ENCODE peak calls at places on chromosomes 4 and X, in eight cellular contexts. O, C, M, H, A, E, T and D are unnamed samples. For H3K36me3, the result is how much of the 10 kb centered on the place peaks cover.

GRCh38 chrX:129738466-129739308 is at the start of gene XPNPEP2:
- DNase-seq in O (peak), C (no peak), M (no peak), H (no peak), A (no peak), E (peak), T (no peak), D (peak)

GRCh38 chr4:153533387-153533786 is 67.2 kb downstream of the TMEM131L start:
- DNase-seq in O (no peak), C (no peak), M (no peak), H (no peak), A (no peak), E (no peak), T (no peak), D (no peak)

GRCh38 chr4:8038083-8038482 is 98.4 kb upstream of the AFAP1 start:
- DNase-seq in O (no peak), C (no peak), M (no peak), H (no peak), A (no peak), E (no peak), T (no peak), D (no peak)

GRCh38 chrX:130829526-130830515 is 73.2 kb downstream of the ENOX2 start:
- DNase-seq in O (no peak), C (no peak), M (no peak), H (no peak), A (no peak), E (no peak), T (no peak), D (no peak)

GRCh38 chr4:185307136-185307950 is 88.4 kb downstream of the LRP2BP start:
- DNase-seq in O (no peak), C (peak), M (no peak), H (no peak), A (no peak), E (no peak), T (no peak), D (no peak)

GRCh38 chr4:41009411-41009810 is 204.9 kb downstream of the APBB2 start:
- DNase-seq in O (no peak), C (no peak), M (peak), H (no peak), A (no peak), E (no peak), T (no peak), D (no peak)

GRCh38 chr4:168831585-168831918 is 178.5 kb downstream of the CBR4 start:
- DNase-seq in O (no peak), C (no peak), M (no peak), H (no peak), A (no peak), E (no peak), T (no peak), D (no peak)

GRCh38 chr4:47741200-47741599 is 96.7 kb downstream of the CORIN start:
- DNase-seq in O (no peak), C (no peak), M (no peak), H (no peak), A (no peak), E (no peak), T (no peak), D (no peak)

GRCh38 chr4:184286346-184286745 is 68.7 kb upstream of the ENPP6 start:
- DNase-seq in O (no peak), C (no peak), M (no peak), H (no peak), A (no peak), E (peak), T (no peak), D (no peak)

GRCh38 chr4:185412412-185412811 is 13.4 kb downstream of the UFSP2 start:
- DNase-seq in O (no peak), C (no peak), M (peak), H (no peak), A (no peak), E (no peak), T (no peak), D (no peak)

GRCh38 chr4:149534779-149535178 is 280.9 kb downstream of the IQCM start:
- DNase-seq in O (no peak), C (no peak), M (no peak), H (no peak), A (no peak), E (no peak), T (no peak), D (no peak)

GRCh38 chrX:40154853-40155616 is 57.3 kb upstream of the BCOR start:
- DNase-seq in O (peak), C (no peak), M (peak), H (peak), A (no peak), E (peak), T (peak), D (peak)

GRCh38 chr4:52718123-52718522 is 33.1 kb downstream of the ERVMER34-1 start:
- DNase-seq in O (no peak), C (no peak), M (peak), H (no peak), A (no peak), E (no peak), T (no peak), D (no peak)

GRCh38 chrX:39633293-39633692 is 464.5 kb downstream of the BCOR start:
- DNase-seq in O (no peak), C (no peak), M (no peak), H (no peak), A (no peak), E (no peak), T (no peak), D (no peak)

GRCh38 chr4:189162888-189163287 is 777.8 kb upstream of the FRG1 start:
- DNase-seq in O (no peak), C (no peak), M (no peak), H (no peak), A (no peak), E (no peak), T (no peak), D (no peak)

GRCh38 chr4:153197301-153197700 is 6.9 kb upstream of the TRIM2 start:
- DNase-seq in O (peak), C (no peak), M (no peak), H (no peak), A (no peak), E (no peak), T (no peak), D (no peak)

GRCh38 chr4:95106408-95106928 is 348.7 kb downstream of the BMPR1B start:
- DNase-seq in O (no peak), C (no peak), M (no peak), H (no peak), A (no peak), E (no peak), T (no peak), D (no peak)

GRCh38 chr4:42361475-42361874 is 35.8 kb upstream of the SHISA3 start:
- DNase-seq in O (no peak), C (no peak), M (no peak), H (no peak), A (no peak), E (no peak), T (no peak), D (no peak)

GRCh38 chr4:53531695-53532224 is 59.5 kb downstream of the LNX1 start:
- DNase-seq in O (no peak), C (no peak), M (no peak), H (no peak), A (no peak), E (no peak), T (no peak), D (no peak)

GRCh38 chr4:70765368-70765767 is 43.6 kb downstream of the RUFY3 start:
- DNase-seq in O (no peak), C (no peak), M (no peak), H (no peak), A (no peak), E (no peak), T (no peak), D (no peak)

GRCh38 chrX:9700555-9700954 is 65.1 kb downstream of the GPR143 start:
- DNase-seq in O (no peak), C (no peak), M (no peak), H (no peak), A (no peak), E (no peak), T (no peak), D (no peak)

GRCh38 chrX:23634181-23634580 is 33.1 kb upstream of the PRDX4 start:
- DNase-seq in O (no peak), C (no peak), M (peak), H (no peak), A (no peak), E (no peak), T (no peak), D (no peak)

GRCh38 chrX:140346711-140347110 is 158.2 kb downstream of the SOX3 start:
- DNase-seq in O (no peak), C (no peak), M (no peak), H (no peak), A (no peak), E (no peak), T (no peak), D (no peak)

GRCh38 chrX:140165849-140166248 is 200.5 kb upstream of the CXorf66 start:
- DNase-seq in O (no peak), C (no peak), M (no peak), H (no peak), A (no peak), E (no peak), T (no peak), D (no peak)

GRCh38 chr4:33184684-33185083 is 2464.5 kb downstream of the PCDH7 start:
- DNase-seq in O (no peak), C (peak), M (no peak), H (no peak), A (no peak), E (no peak), T (no peak), D (no peak)

GRCh38 chr4:173211838-173212237 is 43.2 kb downstream of the GALNT7 start:
- DNase-seq in O (no peak), C (no peak), M (peak), H (no peak), A (no peak), E (no peak), T (no peak), D (no peak)

GRCh38 chr4:118918388-118918787 is 29.7 kb downstream of the SYNPO2 start:
- DNase-seq in O (no peak), C (no peak), M (peak), H (no peak), A (no peak), E (no peak), T (no peak), D (no peak)

GRCh38 chr4:52643190-52643589 is 15.9 kb downstream of the USP46 start:
- DNase-seq in O (no peak), C (no peak), M (no peak), H (no peak), A (no peak), E (no peak), T (no peak), D (no peak)

GRCh38 chrX:97673135-97673534 is 789.4 kb downstream of the RPA4 start:
- DNase-seq in O (no peak), C (no peak), M (no peak), H (no peak), A (no peak), E (no peak), T (no peak), D (no peak)

GRCh38 chrX:10198254-10198653 is 41.5 kb downstream of the CLCN4 start:
- DNase-seq in O (no peak), C (no peak), M (no peak), H (no peak), A (no peak), E (no peak), T (no peak), D (no peak)

GRCh38 chrX:20253232-20253543 is 13.5 kb downstream of the RPS6KA3 start:
- DNase-seq in O (no peak), C (no peak), M (peak), H (no peak), A (no peak), E (no peak), T (no peak), D (no peak)

GRCh38 chr4:189124149-189124758 is 816.4 kb upstream of the FRG1 start:
- DNase-seq in O (no peak), C (no peak), M (no peak), H (no peak), A (no peak), E (no peak), T (peak), D (no peak)

GRCh38 chr4:156766846-156767245 is 204.8 kb downstream of the PDGFC start:
- DNase-seq in O (no peak), C (no peak), M (no peak), H (no peak), A (no peak), E (no peak), T (no peak), D (no peak)

GRCh38 chr4:20984011-20984836 is 284.0 kb downstream of the PACRGL start:
- DNase-seq in O (peak), C (no peak), M (peak), H (no peak), A (no peak), E (no peak), T (no peak), D (peak)

GRCh38 chr4:164683040-164683439 is 70.9 kb upstream of the SMIM31 start:
- DNase-seq in O (no peak), C (no peak), M (no peak), H (no peak), A (no peak), E (no peak), T (no peak), D (no peak)

GRCh38 chrX:68686684-68687045 is 39.2 kb downstream of the STARD8 start:
- DNase-seq in O (peak), C (no peak), M (no peak), H (no peak), A (no peak), E (peak), T (no peak), D (peak)

GRCh38 chrX:10015711-10016515 is 48.8 kb downstream of the CLDN34 start:
- DNase-seq in O (peak), C (no peak), M (peak), H (no peak), A (no peak), E (peak), T (no peak), D (peak)

DNA sequence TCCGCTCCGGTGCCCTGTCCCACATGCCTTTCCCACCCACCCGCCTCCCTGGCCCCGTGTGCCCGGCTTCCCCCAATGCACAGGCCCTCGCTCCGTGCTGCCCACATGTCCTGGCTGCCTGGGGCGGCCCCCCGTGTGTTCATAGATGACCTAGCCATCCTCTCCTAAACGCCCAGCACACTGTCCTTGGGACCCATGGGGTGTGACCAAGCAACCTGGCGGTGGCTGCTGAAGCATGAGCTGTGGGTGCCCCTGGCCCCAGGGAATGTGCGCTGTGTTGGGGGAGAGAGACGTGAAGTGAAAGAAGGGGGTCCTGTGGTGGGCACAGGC is 28.3 kb downstream of the MAEA start:
- DNase-seq in O (no peak), C (no peak), M (no peak), H (peak), A (no peak), E (no peak), T (no peak), D (no peak)
- H3K36me3 ChIP-seq in O (half or more), C (under half), M (under half), H (under half), A (half or more), E (under half), T (half or more), D (under half)

GRCh38 chr4:1040344-1041146 is 29.1 kb downstream of the FGFRL1 start:
- DNase-seq in O (no peak), C (no peak), M (no peak), H (no peak), A (no peak), E (no peak), T (no peak), D (no peak)
- H3K27ac ChIP-seq in O (no peak), C (no peak), M (no peak), H (no peak), A (no peak), E (no peak), T (peak), D (no peak)

DNA sequence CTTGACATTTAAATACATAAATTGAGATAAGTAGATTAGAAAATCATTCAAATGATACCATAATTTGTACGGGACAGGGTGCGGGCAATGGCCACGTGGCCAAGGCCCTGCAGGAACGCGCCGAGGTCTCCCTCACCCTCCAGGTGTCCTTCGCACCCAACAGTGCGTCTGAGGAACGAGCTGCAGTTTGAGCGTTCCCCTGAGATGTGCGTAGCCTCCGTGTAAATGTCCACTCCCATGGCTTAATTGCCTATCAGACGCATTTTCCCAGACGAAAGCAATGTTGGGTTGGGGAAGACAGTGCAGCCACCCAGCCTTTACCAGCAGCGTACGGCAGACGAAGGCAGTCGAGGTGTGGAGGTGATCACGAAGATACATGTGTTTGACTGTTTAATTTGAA is 56.4 kb downstream of the CPLX1 start:
- DNase-seq in O (no peak), C (no peak), M (no peak), H (peak), A (no peak), E (no peak), T (no peak), D (no peak)
- TF ChIP-seq POLR2A in O (no peak), C (no peak), M (no peak), H (no peak), A (no peak), E (no peak), T (no peak), D (no peak)

DNA sequence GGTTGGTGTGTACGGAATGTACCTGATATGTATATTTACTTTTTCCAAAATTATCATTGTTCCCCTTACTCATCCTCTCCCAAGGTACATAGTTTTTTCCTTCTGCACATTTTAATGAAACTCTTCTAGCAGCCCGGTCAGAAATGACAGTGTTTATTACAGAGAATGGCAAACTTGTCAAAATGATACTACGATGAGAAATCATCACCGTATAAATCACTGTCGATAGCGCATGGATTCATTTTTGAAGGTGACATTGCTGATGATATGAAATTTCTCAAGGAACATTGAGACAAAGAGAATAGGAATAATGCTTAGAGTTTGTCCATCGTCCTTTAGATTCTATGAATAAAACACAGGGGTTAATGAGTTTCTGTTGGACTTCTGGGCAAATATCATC is 30.6 kb downstream of the FAM114A1 start:
- DNase-seq in O (no peak), C (no peak), M (no peak), H (no peak), A (no peak), E (no peak), T (no peak), D (no peak)
- H3K36me3 ChIP-seq in O (half or more), C (under half), M (under half), H (under half), A (under half), E (under half), T (under half), D (under half)

GRCh38 chrX:17854521-17854920 is 6.6 kb downstream of the RAI2 start:
- DNase-seq in O (no peak), C (no peak), M (no peak), H (no peak), A (no peak), E (no peak), T (no peak), D (no peak)
- H3K27ac ChIP-seq in O (peak), C (no peak), M (no peak), H (no peak), A (no peak), E (no peak), T (peak), D (peak)

DNA sequence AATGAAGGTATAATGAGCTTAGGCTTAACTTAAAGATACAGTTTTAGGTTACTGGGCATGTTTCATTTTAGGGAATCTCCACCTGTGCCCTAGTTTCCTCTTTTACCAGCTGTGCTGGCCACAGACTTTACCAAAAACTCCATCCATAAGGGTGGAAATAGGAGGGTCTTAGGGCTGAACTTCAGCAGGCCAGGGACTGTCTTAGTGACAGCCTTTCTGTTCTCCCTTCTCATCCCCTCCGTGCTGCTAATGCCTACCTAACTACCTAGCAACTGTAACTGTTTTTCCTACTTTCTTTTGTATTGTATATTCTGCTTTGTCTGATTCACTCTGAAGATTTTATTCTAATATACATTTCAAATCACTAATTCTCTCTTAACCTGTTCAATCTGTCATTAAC is 1375.3 kb downstream of the PCDH18 start:
- DNase-seq in O (no peak), C (no peak), M (no peak), H (no peak), A (no peak), E (no peak), T (no peak), D (no peak)
- TF ChIP-seq POLR2A in O (no peak), C (no peak), M (no peak), H (no peak), A (no peak), E (no peak), T (no peak), D (no peak)

DNA sequence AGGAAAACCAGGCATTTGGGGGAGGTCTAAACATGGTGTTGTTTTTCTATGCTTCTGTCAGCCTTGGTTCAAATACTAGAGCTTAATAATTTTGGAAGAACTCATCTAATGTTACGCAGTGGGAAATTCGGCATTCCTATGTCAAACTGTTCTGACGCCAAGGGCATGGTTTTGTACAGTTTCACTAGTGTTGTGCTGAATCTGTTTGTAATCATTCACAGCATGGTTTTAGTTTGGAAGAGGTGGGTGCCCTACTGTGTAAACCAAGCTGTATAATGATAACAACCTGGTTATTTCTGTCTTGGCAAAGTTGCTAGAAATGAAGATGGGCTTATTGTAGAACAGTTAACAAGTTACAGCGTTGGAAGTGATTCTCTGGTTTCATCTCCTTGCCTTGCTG is 5.2 kb downstream of the DDX3X start:
- DNase-seq in O (no peak), C (no peak), M (no peak), H (no peak), A (no peak), E (no peak), T (no peak), D (no peak)
- H3K36me3 ChIP-seq in O (under half), C (under half), M (under half), H (half or more), A (under half), E (under half), T (under half), D (under half)

GRCh38 chr4:176222149-176222548 is 26.8 kb upstream of the SPATA4 start:
- DNase-seq in O (no peak), C (no peak), M (no peak), H (no peak), A (no peak), E (no peak), T (no peak), D (no peak)

GRCh38 chr4:176226736-176227135 is 31.4 kb upstream of the SPATA4 start:
- DNase-seq in O (no peak), C (no peak), M (no peak), H (no peak), A (no peak), E (no peak), T (no peak), D (no peak)

DNA sequence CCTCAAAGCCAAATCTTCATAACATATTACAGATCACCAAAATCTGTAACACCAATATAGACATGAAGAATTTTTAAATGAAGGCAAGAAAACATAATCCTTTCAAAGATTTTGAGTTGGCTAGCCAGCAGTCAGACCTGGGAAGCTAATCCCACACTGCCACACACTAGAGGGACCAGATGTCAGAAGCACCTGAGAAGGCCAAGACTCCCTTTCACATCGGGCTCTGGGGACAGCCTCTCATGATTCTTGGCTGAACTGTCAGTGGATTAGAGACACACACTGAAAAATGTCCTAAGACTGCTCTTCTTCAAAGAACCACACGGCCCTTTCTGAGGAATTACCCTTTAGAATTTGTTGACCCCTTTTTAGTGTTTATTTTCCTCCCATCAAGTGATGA is 28.2 kb upstream of the SPATA4 start:
- DNase-seq in O (no peak), C (no peak), M (no peak), H (no peak), A (no peak), E (no peak), T (no peak), D (no peak)
- H3K27ac ChIP-seq in O (no peak), C (no peak), M (no peak), H (no peak), A (no peak), E (no peak), T (no peak), D (no peak)